ENCODE peak calls at places on chromosomes 4 and X, in nine cellular contexts. One of them, this sample, is unnamed.
A peak's percentile ranks its signal among the peaks of the same experiment; 100 is the strongest.

GRCh38 chrX:97909245-97909644 is 1025.5 kb downstream of the RPA4 start:
- DNase-seq in RCC 7860: no peak
- DNase-seq in HTR-8/SVneo: no peak
- DNase-seq in amygdala: no peak
- DNase-seq in NCI-H1092: no peak
- DNase-seq in Right ventricle myocardium superior: no peak
- DNase-seq in EL: no peak
- DNase-seq in Caki2: no peak
- DNase-seq in SW480: no peak
- DNase-seq in this sample: no peak

GRCh38 chrX:52852110-52852872 is 15.6 kb downstream of the XAGE3 start:
- DNase-seq in NCI-H1092: no peak
- DNase-seq in RCC 7860: no peak
- DNase-seq in EL: peak; percentile 59
- DNase-seq in Right ventricle myocardium superior: no peak
- DNase-seq in amygdala: no peak
- DNase-seq in SW480: peak; percentile 6
- DNase-seq in HTR-8/SVneo: no peak
- DNase-seq in Caki2: no peak
- DNase-seq in this sample: no peak

GRCh38 chr4:72076562-72076961 is 44.8 kb downstream of the NPFFR2 start:
- DNase-seq in Caki2: peak; percentile 84
- DNase-seq in NCI-H1092: no peak
- DNase-seq in HTR-8/SVneo: no peak
- DNase-seq in SW480: no peak
- DNase-seq in EL: no peak
- DNase-seq in Right ventricle myocardium superior: no peak
- DNase-seq in RCC 7860: peak; percentile 83
- DNase-seq in amygdala: no peak
- DNase-seq in this sample: no peak

GRCh38 chr4:4423706-4424498 is 37.0 kb downstream of the NSG1 start:
- DNase-seq in NCI-H1092: no peak
- DNase-seq in Right ventricle myocardium superior: no peak
- DNase-seq in amygdala: no peak
- DNase-seq in HTR-8/SVneo: no peak
- DNase-seq in SW480: no peak
- DNase-seq in Caki2: no peak
- DNase-seq in EL: no peak
- DNase-seq in RCC 7860: no peak
- DNase-seq in this sample: no peak

GRCh38 chr4:10197952-10198351 is 81.4 kb upstream of the WDR1 start:
- DNase-seq in Caki2: no peak
- DNase-seq in amygdala: no peak
- DNase-seq in HTR-8/SVneo: no peak
- DNase-seq in SW480: no peak
- DNase-seq in NCI-H1092: no peak
- DNase-seq in RCC 7860: no peak
- DNase-seq in Right ventricle myocardium superior: no peak
- DNase-seq in EL: no peak
- DNase-seq in this sample: no peak

GRCh38 chrX:110914281-110914680 is 118.7 kb upstream of the CHRDL1 start:
- DNase-seq in SW480: no peak
- DNase-seq in amygdala: no peak
- DNase-seq in Right ventricle myocardium superior: no peak
- DNase-seq in HTR-8/SVneo: no peak
- DNase-seq in RCC 7860: no peak
- DNase-seq in EL: no peak
- DNase-seq in Caki2: no peak
- DNase-seq in NCI-H1092: no peak
- DNase-seq in this sample: no peak

GRCh38 chrX:626745-627509 is 3.7 kb upstream of the SHOX start:
- DNase-seq in SW480: no peak
- DNase-seq in Caki2: no peak
- DNase-seq in RCC 7860: no peak
- DNase-seq in NCI-H1092: no peak
- DNase-seq in HTR-8/SVneo: no peak
- DNase-seq in amygdala: no peak
- DNase-seq in EL: peak; percentile 69
- DNase-seq in Right ventricle myocardium superior: no peak
- DNase-seq in this sample: peak; percentile 25

GRCh38 chr4:90825849-90826248 is 698.7 kb downstream of the CCSER1 start:
- DNase-seq in EL: no peak
- DNase-seq in HTR-8/SVneo: no peak
- DNase-seq in Right ventricle myocardium superior: no peak
- DNase-seq in Caki2: no peak
- DNase-seq in NCI-H1092: no peak
- DNase-seq in amygdala: no peak
- DNase-seq in SW480: no peak
- DNase-seq in RCC 7860: no peak
- DNase-seq in this sample: no peak

GRCh38 chr4:121758896-121759568 is 5.9 kb downstream of the SMIM43 start:
- DNase-seq in HTR-8/SVneo: no peak
- DNase-seq in amygdala: no peak
- DNase-seq in SW480: no peak
- DNase-seq in RCC 7860: no peak
- DNase-seq in Right ventricle myocardium superior: no peak
- DNase-seq in Caki2: peak; percentile 18
- DNase-seq in EL: no peak
- DNase-seq in NCI-H1092: no peak
- DNase-seq in this sample: no peak

GRCh38 chrX:13028871-13029336 is 15.5 kb downstream of the FAM9C start:
- DNase-seq in EL: peak; percentile 43
- DNase-seq in RCC 7860: peak; percentile 62
- DNase-seq in HTR-8/SVneo: no peak
- DNase-seq in NCI-H1092: no peak
- DNase-seq in amygdala: no peak
- DNase-seq in Right ventricle myocardium superior: no peak
- DNase-seq in Caki2: peak; percentile 54
- DNase-seq in SW480: peak; percentile 86
- DNase-seq in this sample: no peak

GRCh38 chr4:14906805-14907204 is 95.5 kb upstream of the CPEB2 start:
- DNase-seq in RCC 7860: no peak
- DNase-seq in amygdala: no peak
- DNase-seq in NCI-H1092: no peak
- DNase-seq in SW480: no peak
- DNase-seq in EL: no peak
- DNase-seq in Caki2: no peak
- DNase-seq in Right ventricle myocardium superior: no peak
- DNase-seq in HTR-8/SVneo: no peak
- DNase-seq in this sample: no peak

GRCh38 chr4:94757192-94758140 is at the start of gene BMPR1B:
- DNase-seq in Caki2: peak; percentile 75
- DNase-seq in NCI-H1092: no peak
- DNase-seq in RCC 7860: peak; percentile 60
- DNase-seq in Right ventricle myocardium superior: peak; percentile 46
- DNase-seq in amygdala: peak; percentile 2
- DNase-seq in SW480: peak; percentile 48
- DNase-seq in HTR-8/SVneo: peak; percentile 3
- DNase-seq in EL: peak; percentile 23
- DNase-seq in this sample: peak; percentile 23

GRCh38 chrX:153646620-153647373 is at the start of gene DUSP9:
- DNase-seq in HTR-8/SVneo: peak; percentile 35
- DNase-seq in amygdala: no peak
- DNase-seq in Right ventricle myocardium superior: no peak
- DNase-seq in RCC 7860: peak; percentile 11
- DNase-seq in NCI-H1092: no peak
- DNase-seq in EL: peak; percentile 41
- DNase-seq in Caki2: peak; percentile 28
- DNase-seq in SW480: peak; percentile 37
- DNase-seq in this sample: peak; percentile 83

This sample was measured in 8988T.